ENCODE peak calls at places on chromosomes 7 and 10, in five cellular contexts. W is endothelial cell; I is activated naive CD4-positive, alpha-beta T cell treated with anti-CD3 and anti-CD28 coated beads, Interleukin-2, amount 10 ng/mL, durations not matched to agents 7 days and 5 days; M is NCI-H460; H is ovary. N is an unnamed sample.

GRCh38 chr7:21944616-21945373 is 904 bp downstream of the CDCA7L start:
- DNase-seq in H (peak), M (no peak), I (peak), W (peak), N (peak)

GRCh38 chr10:93096901-93097300 is 23.2 kb downstream of the CYP26A1 start:
- DNase-seq in H (no peak), W (no peak), M (no peak), I (no peak), N (no peak)

GRCh38 chr7:66627151-66627681 is 1.5 kb upstream of the KCTD7 start:
- DNase-seq in M (peak), W (no peak), I (no peak), H (no peak), N (peak)

GRCh38 chr7:117381357-117381756 is 45.9 kb downstream of the ASZ1 start:
- DNase-seq in H (no peak), I (no peak), W (no peak), M (no peak), N (no peak)

GRCh38 chr7:152588350-152588749 is 87.6 kb downstream of the XRCC2 start:
- DNase-seq in I (no peak), W (no peak), M (peak), H (no peak), N (peak)

GRCh38 chr7:130732980-130733865 is 784 bp downstream of the KLF14 start:
- DNase-seq in I (peak), W (no peak), H (peak), M (no peak), N (no peak)

GRCh38 chr7:7851381-7851780 is 117.2 kb upstream of the GLCCI1 start:
- DNase-seq in I (no peak), W (no peak), H (no peak), M (no peak), N (no peak)

GRCh38 chr10:20993387-20994170 is 96.5 kb upstream of the NEBL start:
- DNase-seq in H (no peak), W (no peak), I (no peak), M (no peak), N (no peak)

GRCh38 chr10:9786101-9786500 is 1231.6 kb upstream of the CELF2 start:
- DNase-seq in M (no peak), W (no peak), I (no peak), H (no peak), N (peak)

GRCh38 chr10:94725871-94726270 is 36.6 kb upstream of the CYP2C19 start:
- DNase-seq in M (no peak), W (no peak), H (no peak), I (no peak), N (no peak)

GRCh38 chr7:12985752-12986151 is 298.3 kb downstream of the ARL4A start:
- DNase-seq in W (no peak), I (no peak), M (no peak), H (no peak), N (no peak)